ENCODE peak calls at places on chromosomes 7 and 10, in four cellular contexts. One of them, this sample, is unnamed.
A peak's percentile ranks its signal among the peaks of the same experiment; 100 is the strongest.

GRCh38 chr7:128347573-128348147 is 4.0 kb upstream of the RBM28 start:
- DNase-seq in SK-N-SH: peak; percentile 89
- DNase-seq in RWPE2: no peak
- DNase-seq in GM06990: no peak
- DNase-seq in this sample: no peak

GRCh38 chr10:47318706-47319105 is 3.5 kb upstream of the GDF2 start:
- DNase-seq in RWPE2: peak; percentile 31
- DNase-seq in GM06990: no peak
- DNase-seq in SK-N-SH: no peak
- DNase-seq in this sample: no peak

GRCh38 chr7:151665363-151665762 is 145.7 kb upstream of the RHEB start:
- DNase-seq in RWPE2: no peak
- DNase-seq in GM06990: no peak
- DNase-seq in SK-N-SH: no peak
- DNase-seq in this sample: no peak

GRCh38 chr7:104415700-104416099 is 87.3 kb downstream of the LHFPL3 start:
- DNase-seq in SK-N-SH: no peak
- DNase-seq in RWPE2: no peak
- DNase-seq in GM06990: no peak
- DNase-seq in this sample: no peak

GRCh38 chr7:125279956-125280355 is 350.3 kb upstream of the POT1 start:
- DNase-seq in RWPE2: no peak
- DNase-seq in GM06990: no peak
- DNase-seq in SK-N-SH: no peak
- DNase-seq in this sample: no peak

GRCh38 chr7:142263598-142264380 is 5.9 kb upstream of the PRSS58 start:
- DNase-seq in RWPE2: no peak
- DNase-seq in GM06990: no peak
- DNase-seq in SK-N-SH: no peak
- DNase-seq in this sample: no peak

GRCh38 chr10:42491001-42491592 is 147.3 kb downstream of the ZNF33B start:
- DNase-seq in GM06990: no peak
- DNase-seq in RWPE2: no peak
- DNase-seq in SK-N-SH: no peak
- DNase-seq in this sample: no peak

GRCh38 chr7:94656925-94657731 is 1.2 kb upstream of the SGCE start:
- DNase-seq in RWPE2: no peak
- DNase-seq in SK-N-SH: no peak
- DNase-seq in GM06990: peak; percentile 56
- DNase-seq in this sample: no peak

GRCh38 chr10:49609283-49610014 is 661 bp upstream of the SLC18A3 start:
- DNase-seq in GM06990: no peak
- DNase-seq in SK-N-SH: peak; percentile 92
- DNase-seq in RWPE2: peak; percentile 52
- DNase-seq in this sample: peak; percentile 43

GRCh38 chr7:152424348-152425108 is 11.3 kb downstream of the KMT2C start:
- DNase-seq in GM06990: no peak
- DNase-seq in RWPE2: no peak
- DNase-seq in SK-N-SH: no peak
- DNase-seq in this sample: no peak

GRCh38 chr7:155851892-155852291 is 39.6 kb upstream of the SHH start:
- DNase-seq in SK-N-SH: no peak
- DNase-seq in GM06990: no peak
- DNase-seq in RWPE2: no peak
- DNase-seq in this sample: no peak

GRCh38 chr10:49831352-49832040 is 69.4 kb upstream of the OGDHL start:
- DNase-seq in RWPE2: no peak
- DNase-seq in SK-N-SH: no peak
- DNase-seq in GM06990: no peak
- DNase-seq in this sample: no peak

GRCh38 chr7:118006979-118007378 is 133.7 kb upstream of the CTTNBP2 start:
- DNase-seq in GM06990: no peak
- DNase-seq in SK-N-SH: no peak
- DNase-seq in RWPE2: no peak
- DNase-seq in this sample: no peak

GRCh38 chr10:489335-489734 is 200.1 kb downstream of the DIP2C start:
- DNase-seq in GM06990: no peak
- DNase-seq in RWPE2: peak; percentile 7
- DNase-seq in SK-N-SH: no peak
- DNase-seq in this sample: no peak

GRCh38 chr10:112986791-112987190 is 36.7 kb downstream of the TCF7L2 start:
- DNase-seq in GM06990: no peak
- DNase-seq in SK-N-SH: no peak
- DNase-seq in RWPE2: no peak
- DNase-seq in this sample: no peak

GRCh38 chr10:131843881-131844284 is 56.9 kb upstream of the PPP2R2D start:
- DNase-seq in SK-N-SH: no peak
- DNase-seq in GM06990: no peak
- DNase-seq in RWPE2: peak; percentile 29
- DNase-seq in this sample: no peak

GRCh38 chr7:82263880-82264751 is 179.5 kb downstream of the CACNA2D1 start:
- DNase-seq in RWPE2: no peak
- DNase-seq in SK-N-SH: peak; percentile 59
- DNase-seq in GM06990: no peak
- DNase-seq in this sample: no peak

GRCh38 chr7:27123477-27124053 is 7.0 kb downstream of the HOXA4 start:
- DNase-seq in RWPE2: peak; percentile 45
- DNase-seq in SK-N-SH: no peak
- DNase-seq in GM06990: no peak
- DNase-seq in this sample: no peak

GRCh38 chr10:35236739-35237138 is 99.6 kb upstream of the CCNY start:
- DNase-seq in SK-N-SH: no peak
- DNase-seq in GM06990: no peak
- DNase-seq in RWPE2: no peak
- DNase-seq in this sample: no peak
- TF ChIP-seq CTCF in SK-N-SH: peak; percentile 27
- TF ChIP-seq CTCF in GM06990: peak; percentile 20
- TF ChIP-seq CTCF in RWPE2: peak; percentile 40
- TF ChIP-seq CTCF in this sample: no peak

DNA sequence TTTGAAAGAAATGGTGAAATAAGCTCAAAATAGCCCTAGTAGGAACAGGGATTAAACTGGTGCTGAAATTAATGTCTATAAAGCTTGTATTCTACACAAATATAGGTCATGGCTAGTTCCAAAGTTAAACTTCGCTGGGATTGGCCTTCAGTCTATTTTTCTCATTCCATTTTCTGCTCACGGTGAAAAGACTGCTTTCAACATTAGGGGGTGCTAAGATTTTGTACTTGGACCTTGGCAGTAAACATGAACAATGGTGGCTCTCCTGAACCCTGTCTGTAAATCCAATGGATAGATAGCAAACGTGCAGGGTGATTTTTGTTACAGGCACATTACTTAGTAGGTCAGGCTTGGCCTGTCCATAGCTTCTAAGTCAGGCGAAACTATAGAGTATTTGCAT is 36.0 kb upstream of the RSU1 start:
- DNase-seq in RWPE2: no peak
- DNase-seq in GM06990: no peak
- DNase-seq in SK-N-SH: peak; percentile 38
- DNase-seq in this sample: no peak
- TF ChIP-seq CTCF in RWPE2: peak; percentile 34
- TF ChIP-seq CTCF in GM06990: peak; percentile 38
- TF ChIP-seq CTCF in SK-N-SH: peak; percentile 58
- TF ChIP-seq CTCF in this sample: no peak

GRCh38 chr7:130292682-130293257 is at the start of gene CPA4:
- DNase-seq in RWPE2: peak; percentile 92
- DNase-seq in GM06990: no peak
- DNase-seq in SK-N-SH: no peak
- DNase-seq in this sample: no peak

GRCh38 chr7:130293521-130293920 is 560 bp downstream of the CPA4 start:
- DNase-seq in SK-N-SH: no peak
- DNase-seq in RWPE2: no peak
- DNase-seq in GM06990: no peak
- DNase-seq in this sample: no peak

GRCh38 chr7:130296221-130296951 is 3.4 kb downstream of the CPA4 start:
- DNase-seq in SK-N-SH: no peak
- DNase-seq in GM06990: no peak
- DNase-seq in RWPE2: no peak
- DNase-seq in this sample: no peak

GRCh38 chr7:130297628-130298027 is 4.7 kb downstream of the CPA4 start:
- DNase-seq in SK-N-SH: no peak
- DNase-seq in GM06990: no peak
- DNase-seq in RWPE2: no peak
- DNase-seq in this sample: no peak

GRCh38 chr7:130294314-130294713 is 1.4 kb downstream of the CPA4 start:
- DNase-seq in RWPE2: no peak
- DNase-seq in GM06990: no peak
- DNase-seq in SK-N-SH: no peak
- DNase-seq in this sample: no peak
- TF ChIP-seq CTCF in RWPE2: no peak
- TF ChIP-seq CTCF in GM06990: no peak
- TF ChIP-seq CTCF in SK-N-SH: no peak
- TF ChIP-seq CTCF in this sample: no peak

DNA sequence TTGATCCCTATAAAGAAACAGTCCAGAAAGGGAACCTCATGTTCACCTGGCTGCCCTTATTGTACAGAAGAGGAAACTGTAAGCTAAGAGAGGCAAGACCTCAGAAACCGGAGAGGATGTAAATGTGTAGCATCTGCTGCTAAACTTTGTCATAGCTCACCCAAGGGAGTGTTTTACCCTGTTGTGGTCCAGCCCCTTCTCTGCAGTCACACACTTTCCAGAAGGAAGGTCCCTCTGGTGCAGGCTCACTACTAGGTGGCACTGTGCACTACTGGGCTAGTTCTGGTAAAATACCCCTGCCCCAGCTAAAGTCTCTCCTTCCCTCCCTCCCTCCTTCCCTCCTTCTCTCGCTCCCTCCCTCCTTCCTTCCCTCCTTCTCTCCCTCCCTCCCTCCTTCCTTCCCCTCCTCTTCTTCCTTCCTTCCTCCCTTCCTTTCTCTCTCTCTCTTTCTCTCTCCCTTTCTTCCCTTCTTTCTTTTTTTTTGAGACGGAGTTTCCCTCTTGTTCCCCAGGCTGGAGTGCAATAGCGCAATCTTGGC is 42.5 kb upstream of the LCOR start:
- DNase-seq in RWPE2: no peak
- DNase-seq in GM06990: peak; percentile 43
- DNase-seq in SK-N-SH: no peak
- DNase-seq in this sample: peak; percentile 71
- TF ChIP-seq CTCF in RWPE2: no peak
- TF ChIP-seq CTCF in GM06990: peak; percentile 22
- TF ChIP-seq CTCF in SK-N-SH: no peak
- TF ChIP-seq CTCF in this sample: no peak

DNA sequence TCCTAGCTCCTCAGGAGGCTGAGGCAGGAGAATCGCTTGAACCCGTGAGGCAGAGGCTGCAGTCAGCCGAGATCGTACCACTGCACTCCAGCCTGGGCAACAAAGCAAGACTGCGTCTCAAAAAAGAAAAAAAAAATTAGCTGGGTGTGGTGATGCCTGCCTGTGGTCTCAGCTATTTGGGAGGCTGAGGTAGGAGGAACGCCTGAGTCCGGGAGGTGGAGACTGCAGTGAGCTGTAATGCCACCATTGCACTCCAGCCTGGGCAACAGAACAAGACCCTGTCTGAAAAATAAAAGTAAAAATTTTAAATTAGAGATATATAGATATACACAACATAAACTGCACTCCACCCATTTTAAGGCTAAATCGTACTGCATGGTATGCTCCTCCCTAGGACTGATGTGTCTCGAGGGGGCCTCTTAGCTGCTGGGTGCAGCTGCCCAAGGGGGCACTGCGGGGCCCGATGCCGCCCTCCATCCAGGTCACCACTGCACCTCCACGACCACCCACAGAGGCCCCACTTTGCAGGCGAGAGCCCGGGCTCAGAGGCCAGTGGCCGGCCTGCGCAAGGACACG is 40.9 kb upstream of the FOXK1 start:
- DNase-seq in GM06990: no peak
- DNase-seq in SK-N-SH: no peak
- DNase-seq in RWPE2: no peak
- DNase-seq in this sample: no peak
- TF ChIP-seq CTCF in GM06990: peak; percentile 7
- TF ChIP-seq CTCF in SK-N-SH: peak; percentile 29
- TF ChIP-seq CTCF in RWPE2: no peak
- TF ChIP-seq CTCF in this sample: no peak

DNA sequence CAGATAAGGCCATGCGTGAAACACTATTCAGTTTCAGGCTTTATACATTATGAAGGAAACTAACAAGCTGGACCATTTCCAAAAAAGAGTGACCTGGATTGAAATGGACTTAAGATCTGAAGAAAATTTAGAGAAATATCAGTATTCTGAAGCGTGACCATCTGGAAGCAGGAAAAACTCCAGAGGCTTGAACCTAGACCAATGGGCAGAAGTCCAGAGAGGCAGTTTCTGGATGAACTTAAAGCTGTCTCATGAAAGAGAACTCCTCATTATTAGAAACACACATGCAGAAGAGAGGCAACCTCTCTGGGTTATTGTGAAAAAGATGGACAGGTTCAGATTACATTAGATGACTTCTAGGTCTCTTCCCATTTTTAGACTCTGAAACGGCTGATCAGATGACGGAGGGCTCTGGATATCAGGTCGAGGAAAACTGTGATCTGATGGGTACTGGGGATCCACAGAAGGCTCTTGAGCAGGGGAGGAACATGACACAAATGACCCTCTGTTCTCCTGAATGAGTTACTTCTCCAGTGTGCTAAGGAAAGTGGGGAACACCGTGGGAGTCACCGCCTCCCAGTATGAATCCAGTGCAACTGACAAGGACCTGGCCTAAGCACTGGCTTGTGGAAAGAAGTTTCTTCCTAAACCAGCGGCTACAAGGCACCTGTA is 116.5 kb downstream of the SPDYE5 start:
- DNase-seq in SK-N-SH: no peak
- DNase-seq in GM06990: no peak
- DNase-seq in RWPE2: no peak
- DNase-seq in this sample: no peak
- TF ChIP-seq CTCF in SK-N-SH: no peak
- TF ChIP-seq CTCF in GM06990: no peak
- TF ChIP-seq CTCF in RWPE2: no peak
- TF ChIP-seq CTCF in this sample: no peak